ENCODE peak calls at places on chromosomes 11 and 22, in seven cellular contexts. Y, C, T, A, S, V and I are unnamed samples.

GRCh38 chr22:44254811-44255210 is 57.9 kb downstream of the SHISAL1 start:
- DNase-seq in Y (no peak), T (no peak), C (no peak), V (no peak), A (no peak), S (no peak), I (no peak)

GRCh38 chr11:44977493-44977984 is 26.9 kb upstream of the TP53I11 start:
- DNase-seq in Y (no peak), T (no peak), S (no peak), V (no peak), C (no peak), A (peak), I (no peak)

GRCh38 chr22:20438678-20439492 is 1.3 kb upstream of the SCARF2 start:
- DNase-seq in Y (no peak), A (no peak), S (no peak), T (no peak), V (no peak), C (no peak), I (no peak)

GRCh38 chr11:76614471-76615183 is 55.9 kb downstream of the LRRC32 start:
- DNase-seq in C (peak), V (no peak), T (no peak), S (no peak), A (no peak), Y (no peak), I (peak)

GRCh38 chr22:49705631-49706352 is 121.9 kb downstream of the BRD1 start:
- DNase-seq in A (no peak), C (no peak), S (no peak), Y (no peak), T (no peak), V (peak), I (no peak)

GRCh38 chr11:13120691-13121090 is 111.6 kb downstream of the RASSF10 start:
- DNase-seq in A (peak), V (no peak), S (peak), C (peak), Y (no peak), T (no peak), I (peak)

GRCh38 chr22:25357606-25358420 is 138.4 kb downstream of the CRYBB2 start:
- DNase-seq in T (no peak), S (no peak), Y (no peak), V (peak), C (no peak), A (no peak), I (no peak)

GRCh38 chr22:44012172-44012571 is 11.9 kb upstream of the PARVB start:
- DNase-seq in T (no peak), S (no peak), Y (no peak), V (no peak), A (no peak), C (no peak), I (no peak)

GRCh38 chr11:68331338-68331947 is 19.1 kb downstream of the LRP5 start:
- DNase-seq in C (no peak), T (no peak), S (no peak), Y (no peak), V (no peak), A (no peak), I (no peak)

GRCh38 chr11:20608938-20609337 is 9.5 kb downstream of the SLC6A5 start:
- DNase-seq in Y (no peak), S (no peak), C (no peak), V (no peak), T (no peak), A (no peak), I (no peak)

GRCh38 chr22:44091021-44091721 is 67.1 kb downstream of the PARVB start:
- DNase-seq in S (no peak), Y (no peak), V (peak), A (no peak), T (no peak), C (no peak), I (peak)

GRCh38 chr11:110198031-110198729 is 98.2 kb downstream of the RDX start:
- DNase-seq in C (peak), V (no peak), A (no peak), S (no peak), T (no peak), Y (no peak), I (no peak)

GRCh38 chr11:94511932-94512781 is at the start of gene C11orf97:
- DNase-seq in Y (peak), A (no peak), T (peak), V (peak), C (peak), S (no peak), I (no peak)

GRCh38 chr11:33701831-33702230 is 1.2 kb upstream of the C11orf91 start:
- DNase-seq in V (no peak), Y (no peak), T (no peak), S (no peak), A (peak), C (peak), I (peak)

GRCh38 chr22:39537981-39538380 is 5.4 kb upstream of the RPS19BP1 start:
- DNase-seq in S (no peak), T (no peak), V (no peak), C (no peak), A (no peak), Y (no peak), I (no peak)

GRCh38 chr11:97201743-97202612 is 812.2 kb downstream of the JRKL start:
- DNase-seq in T (no peak), V (no peak), S (no peak), Y (no peak), A (no peak), C (no peak), I (no peak)

GRCh38 chr11:17744151-17744940 is 9.8 kb downstream of the KCNC1 start:
- DNase-seq in S (no peak), V (no peak), A (peak), T (no peak), C (no peak), Y (no peak), I (peak)

GRCh38 chr22:31556627-31557203 is 60.4 kb downstream of the SFI1 start:
- DNase-seq in S (no peak), Y (no peak), T (no peak), C (peak), A (no peak), V (no peak), I (peak)

GRCh38 chr11:111819161-111820058 is 52.0 kb downstream of the ALG9 start:
- DNase-seq in C (peak), S (peak), V (no peak), Y (no peak), A (peak), T (no peak), I (peak)

GRCh38 chr11:104946907-104947306 is 21.5 kb downstream of the CASP4 start:
- DNase-seq in Y (no peak), V (no peak), S (no peak), T (no peak), A (peak), C (peak), I (peak)

GRCh38 chr11:133520707-133521106 is 11.6 kb downstream of the OPCML start:
- DNase-seq in T (no peak), V (no peak), C (no peak), Y (no peak), S (no peak), A (no peak), I (no peak)

GRCh38 chr11:134393638-134394037 is 18.4 kb downstream of the B3GAT1 start:
- DNase-seq in T (peak), Y (no peak), S (no peak), V (no peak), C (no peak), A (no peak), I (no peak)

GRCh38 chr11:11620966-11621880 is 582 bp downstream of the GALNT18 start:
- DNase-seq in V (peak), Y (no peak), S (no peak), T (no peak), C (peak), A (peak), I (peak)

GRCh38 chr11:70742553-70743291 is 344.4 kb downstream of the CTTN start:
- DNase-seq in C (no peak), S (no peak), T (no peak), V (no peak), A (no peak), Y (no peak), I (no peak)

GRCh38 chr11:9094420-9094819 is 3.0 kb upstream of the SCUBE2 start:
- DNase-seq in C (no peak), V (no peak), A (no peak), S (no peak), Y (no peak), T (no peak), I (no peak)

GRCh38 chr11:23284626-23285025 is 424.4 kb upstream of the CCDC179 start:
- DNase-seq in Y (no peak), V (no peak), A (peak), S (no peak), C (peak), T (no peak), I (peak)

GRCh38 chr11:35619754-35620640 is 1.7 kb downstream of the FJX1 start:
- DNase-seq in C (no peak), V (peak), Y (no peak), S (no peak), A (peak), T (peak), I (no peak)

GRCh38 chr22:36422287-36423014 is 34.7 kb upstream of the MYH9 start:
- DNase-seq in Y (no peak), C (no peak), V (no peak), A (no peak), T (no peak), S (no peak), I (no peak)

GRCh38 chr11:57224537-57224936 is 12.5 kb downstream of the APLNR start:
- DNase-seq in V (no peak), A (peak), S (peak), Y (no peak), C (peak), T (no peak), I (peak)

GRCh38 chr11:111348147-111348546 is 30.9 kb downstream of the POU2AF1 start:
- DNase-seq in T (no peak), C (no peak), A (no peak), Y (no peak), V (no peak), S (no peak), I (no peak)

GRCh38 chr11:20089796-20090653 is 70.2 kb downstream of the DBX1 start:
- DNase-seq in V (no peak), C (peak), S (no peak), Y (no peak), T (no peak), A (peak), I (peak)